ENCODE peak calls at places on chromosomes 4 and X, in five cellular contexts. G, D, J, Y and T are unnamed samples.

GRCh38 chr4:175405961-175406360 is 406.1 kb downstream of the GPM6A start:
- DNase-seq in Y (no peak), G (no peak), D (no peak), J (no peak), T (no peak)

GRCh38 chrX:118847676-118848075 is 24.1 kb downstream of the ZCCHC12 start:
- DNase-seq in J (no peak), G (no peak), Y (peak; percentile 68), D (peak; percentile 69), T (no peak)

GRCh38 chr4:105050896-105051295 is 95.8 kb upstream of the TET2 start:
- DNase-seq in G (no peak), D (no peak), Y (peak; percentile 39), J (no peak), T (no peak)

GRCh38 chrX:48972214-48973164 is 845 bp upstream of the KCND1 start:
- DNase-seq in D (peak; percentile 58), G (peak; percentile 15), J (no peak), Y (peak; percentile 68), T (no peak)

GRCh38 chr4:53365121-53365485 is 758 bp downstream of the SCFD2 start:
- DNase-seq in Y (peak; percentile 23), G (no peak), J (no peak), D (peak; percentile 37), T (no peak)

GRCh38 chrX:72554448-72555140 is 18.0 kb downstream of the HDAC8 start:
- DNase-seq in D (peak; percentile 74), J (no peak), G (peak; percentile 1), Y (no peak), T (no peak)

GRCh38 chrX:72208126-72208525 is 26.6 kb downstream of the PIN4 start:
- DNase-seq in Y (no peak), G (no peak), J (no peak), D (no peak), T (no peak)

GRCh38 chr4:23934915-23935314 is 45.1 kb upstream of the PPARGC1A start:
- DNase-seq in J (peak; percentile 47), D (no peak), Y (peak; percentile 98), G (no peak), T (peak; percentile 91)

GRCh38 chr4:137597751-137598493 is 65.6 kb upstream of the PCDH18 start:
- DNase-seq in J (no peak), G (no peak), Y (peak; percentile 37), D (no peak), T (no peak)

GRCh38 chr4:5409237-5409636 is 299.1 kb downstream of the EVC2 start:
- DNase-seq in D (no peak), G (no peak), J (no peak), Y (no peak), T (no peak)

GRCh38 chr4:158850800-158851644 is 82.2 kb downstream of the FNIP2 start:
- DNase-seq in J (no peak), Y (peak; percentile 65), G (no peak), D (no peak), T (no peak)

GRCh38 chr4:38409852-38410251 is 254.1 kb upstream of the KLF3 start:
- DNase-seq in J (no peak), G (no peak), Y (no peak), D (no peak), T (no peak)

GRCh38 chrX:71098951-71099506 is 3.4 kb downstream of the FOXO4 start:
- DNase-seq in J (no peak), G (no peak), Y (no peak), D (no peak), T (no peak)

GRCh38 chr4:175891863-175892262 is 79.8 kb upstream of the GPM6A start:
- DNase-seq in G (no peak), J (no peak), Y (peak; percentile 12), D (peak; percentile 31), T (no peak)

GRCh38 chr4:35500812-35501211 is 743.5 kb downstream of the ARAP2 start:
- DNase-seq in J (no peak), Y (no peak), G (no peak), D (no peak), T (no peak)

GRCh38 chr4:73869130-73870055 is at the start of gene CXCL1:
- DNase-seq in G (peak; percentile 8), D (peak; percentile 61), Y (peak; percentile 67), J (peak; percentile 59), T (peak; percentile 89)

GRCh38 chrX:149282909-149283308 is 222.2 kb downstream of the IDS start:
- DNase-seq in D (no peak), G (no peak), J (no peak), Y (no peak), T (no peak)

GRCh38 chr4:120874792-120875774 is 47.4 kb downstream of the PRDM5 start:
- DNase-seq in J (no peak), Y (peak; percentile 33), G (no peak), D (peak; percentile 4), T (no peak)

GRCh38 chrX:37684426-37684825 is 1.2 kb upstream of the XK start:
- DNase-seq in J (no peak), D (no peak), Y (no peak), G (no peak), T (no peak)

GRCh38 chr4:53313510-53313909 is 52.4 kb downstream of the SCFD2 start:
- DNase-seq in Y (peak; percentile 64), J (no peak), D (peak; percentile 69), G (peak; percentile 11), T (no peak)

GRCh38 chrX:21702725-21703228 is 44.6 kb upstream of the KLHL34 start:
- DNase-seq in D (no peak), Y (no peak), G (no peak), J (no peak), T (no peak)

GRCh38 chr4:142697303-142697702 is 148.8 kb downstream of the INPP4B start:
- DNase-seq in D (no peak), G (no peak), Y (no peak), J (no peak), T (no peak)

GRCh38 chr4:5998333-5998936 is 19.8 kb downstream of the C4orf50 start:
- DNase-seq in D (peak; percentile 90), Y (peak; percentile 66), G (peak; percentile 74), J (peak; percentile 49), T (no peak)

GRCh38 chrX:119756926-119757635 is 1.3 kb upstream of the SOWAHD start:
- DNase-seq in D (no peak), Y (no peak), J (no peak), G (no peak), T (no peak)

GRCh38 chr4:111776546-111776945 is 368.7 kb upstream of the FAM241A start:
- DNase-seq in Y (no peak), G (no peak), J (no peak), D (no peak), T (no peak)

GRCh38 chr4:111780965-111781364 is 364.3 kb upstream of the FAM241A start:
- DNase-seq in Y (no peak), J (no peak), G (no peak), D (no peak), T (no peak)

GRCh38 chr4:111775908-111776307 is 369.3 kb upstream of the FAM241A start:
- DNase-seq in J (no peak), D (no peak), G (no peak), Y (no peak), T (no peak)

GRCh38 chr4:111781611-111782010 is 363.6 kb upstream of the FAM241A start:
- DNase-seq in D (no peak), G (no peak), J (no peak), Y (peak; percentile 1), T (no peak)

DNA sequence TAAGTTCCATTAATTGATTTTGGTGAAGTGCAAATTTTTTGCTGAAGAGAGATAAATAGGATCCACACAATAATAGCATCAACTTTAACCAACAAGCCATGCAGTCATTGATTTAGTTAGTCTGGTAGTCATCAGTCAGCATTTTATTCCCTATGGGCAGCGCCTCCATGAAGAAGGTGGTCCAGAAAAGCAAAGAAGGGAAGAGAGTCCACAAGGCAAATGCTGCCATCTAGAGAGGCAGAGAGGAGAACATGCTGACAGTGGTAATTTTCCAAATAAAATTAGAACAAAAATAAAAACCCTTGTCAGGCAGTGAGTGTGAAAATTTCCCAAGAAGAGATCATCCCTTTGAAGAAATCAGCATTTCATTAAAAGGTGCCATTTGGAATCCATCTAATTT is 366.7 kb upstream of the FAM241A start:
- DNase-seq in Y (peak; percentile 3), G (no peak), D (peak; percentile 31), J (no peak), T (no peak)
- TF ChIP-seq CTCF in Y (no peak), G (peak; percentile 16), D (peak; percentile 55), J (peak; percentile 19), T (no peak)

DNA sequence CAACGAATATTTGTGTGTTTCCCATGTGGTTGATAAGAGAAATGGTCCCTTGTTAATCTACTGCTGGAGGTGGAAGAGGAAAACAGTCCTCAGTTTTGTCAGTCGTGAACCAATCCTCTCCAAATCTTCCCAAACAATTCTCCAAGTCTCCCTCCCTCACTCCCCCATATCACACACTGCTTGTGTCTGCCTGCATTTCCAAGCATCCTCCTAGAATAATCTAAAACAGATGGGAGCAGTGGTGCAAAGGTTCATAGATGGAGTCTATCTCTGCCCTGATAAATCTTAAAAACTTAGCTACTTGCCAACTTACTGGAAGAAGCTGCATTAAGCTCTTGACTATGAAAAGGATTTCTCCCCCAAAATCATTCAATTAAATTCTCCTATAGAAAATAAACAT is 43.7 kb upstream of the SH3KBP1 start:
- DNase-seq in J (no peak), D (no peak), G (no peak), Y (no peak), T (no peak)
- TF ChIP-seq CTCF in J (no peak), D (no peak), G (no peak), Y (no peak), T (no peak)

GRCh38 chr4:48635980-48636379 is 144.1 kb downstream of the FRYL start:
- DNase-seq in G (no peak), J (no peak), Y (no peak), D (no peak), T (no peak)
- TF ChIP-seq CTCF in G (no peak), J (no peak), Y (no peak), D (no peak), T (no peak)

DNA sequence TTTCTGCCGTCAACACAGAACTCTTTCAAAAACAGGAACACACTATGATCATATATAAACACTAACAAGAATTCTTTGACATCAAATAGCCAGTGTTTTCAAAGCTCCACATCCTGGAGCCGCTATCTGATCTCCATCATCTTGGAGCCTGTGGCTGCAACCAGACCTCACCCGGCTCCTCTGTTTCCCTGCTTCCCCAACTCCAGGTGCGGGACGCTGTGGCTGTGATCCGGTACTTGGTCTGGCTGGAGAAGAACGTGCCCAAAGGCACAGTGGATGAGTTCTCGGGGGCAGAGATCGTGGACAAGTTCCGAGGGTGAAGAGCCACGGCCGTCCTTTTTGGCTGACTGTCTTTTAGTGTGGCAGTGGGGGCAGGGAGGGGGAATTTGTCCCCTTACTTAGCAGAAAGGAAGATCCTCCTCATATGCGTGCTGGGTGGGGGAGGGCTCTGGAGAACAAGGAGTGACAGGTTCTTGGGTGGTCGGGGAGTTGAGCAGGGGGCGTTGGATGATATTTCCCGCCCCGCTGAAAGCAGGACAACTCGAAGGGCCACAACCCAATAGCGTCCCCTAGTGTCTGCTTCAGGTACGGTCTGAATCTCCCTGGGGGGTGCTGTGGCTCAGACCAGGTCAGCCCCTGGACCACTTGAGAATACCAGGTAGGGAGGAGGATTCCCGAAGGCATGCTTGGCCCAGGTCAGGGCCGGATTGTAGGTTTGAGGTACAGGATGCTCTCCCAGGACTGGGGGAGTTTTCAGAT is 15.7 kb downstream of the XPNPEP2 start:
- DNase-seq in G (no peak), J (no peak), D (peak; percentile 46), Y (no peak), T (no peak)
- TF ChIP-seq CTCF in G (peak; percentile 21), J (no peak), D (peak; percentile 63), Y (peak; percentile 36), T (peak; percentile 12)